ENCODE peak calls at places on chromosomes 4 and X, in seven cellular contexts. N is activated CD4-positive, alpha-beta T cell treated with anti-CD3 and anti-CD28 coated beads, Interleukin-2, amount 50 U/mL, for 1 hour; T is stimulated activated CD8-positive, alpha-beta memory T cell treated with anti-CD3 and anti-CD28 coated beads, Interleukin-7, amount 100 ng/mL, for 48 hours; F is DMS153; K is CD8-positive, alpha-beta T cell; V is ELF-1; W is lung microvascular endothelial cell. P is an unnamed sample.

GRCh38 chr4:108492816-108493595 is 127.4 kb upstream of the RPL34 start:
- DNase-seq in V (peak; percentile 79), K (peak; percentile 15), T (no peak), N (peak; percentile 24), F (no peak), W (peak; percentile 8), P (no peak)

GRCh38 chr4:5710962-5711478 is at the start of gene EVC:
- DNase-seq in W (peak; percentile 67), K (no peak), V (peak; percentile 78), F (no peak), N (peak; percentile 6), T (no peak), P (peak; percentile 85)

GRCh38 chrX:39063702-39064101 is 262.4 kb downstream of the MID1IP1 start:
- DNase-seq in T (no peak), F (no peak), W (no peak), K (no peak), N (no peak), V (no peak), P (no peak)

GRCh38 chr4:97116511-97116910 is 1026.8 kb downstream of the STPG2 start:
- DNase-seq in T (no peak), F (no peak), W (no peak), N (no peak), V (no peak), K (no peak), P (no peak)

GRCh38 chr4:39785031-39785430 is 87.1 kb downstream of the UBE2K start:
- DNase-seq in W (no peak), F (no peak), N (no peak), V (no peak), K (no peak), T (no peak), P (no peak)

GRCh38 chr4:40269133-40269532 is 66.0 kb upstream of the CHRNA9 start:
- DNase-seq in N (no peak), W (no peak), K (no peak), V (no peak), F (no peak), T (no peak), P (no peak)

GRCh38 chr4:172515266-172515879 is 653.2 kb upstream of the GALNT7 start:
- DNase-seq in K (no peak), N (no peak), T (no peak), V (peak; percentile 31), W (no peak), F (no peak), P (no peak)

GRCh38 chrX:103624111-103624510 is 4.7 kb upstream of the TCEAL1 start:
- DNase-seq in N (no peak), W (no peak), V (peak; percentile 32), T (no peak), K (no peak), F (no peak), P (no peak)

GRCh38 chr4:37839426-37839825 is 12.9 kb downstream of the PGM2 start:
- DNase-seq in N (no peak), V (no peak), K (no peak), W (peak; percentile 44), T (no peak), F (no peak), P (no peak)

GRCh38 chr4:7721984-7722551 is 217.6 kb downstream of the AFAP1 start:
- DNase-seq in F (no peak), K (no peak), V (no peak), N (no peak), T (no peak), W (peak; percentile 67), P (no peak)

GRCh38 chrX:53000447-53001208 is 42.3 kb upstream of the FAM156A start:
- DNase-seq in F (no peak), V (peak; percentile 44), T (no peak), K (no peak), N (no peak), W (no peak), P (peak; percentile 46)

GRCh38 chr4:60744767-60745166 is 455.4 kb upstream of the ADGRL3 start:
- DNase-seq in K (no peak), N (no peak), T (no peak), W (no peak), F (no peak), V (no peak), P (no peak)

GRCh38 chr4:119124314-119124713 is 11.3 kb upstream of the MYOZ2 start:
- DNase-seq in W (peak; percentile 69), F (no peak), V (no peak), N (no peak), T (no peak), K (no peak), P (no peak)

GRCh38 chrX:7073336-7073735 is 74.2 kb upstream of the STS start:
- DNase-seq in V (no peak), N (no peak), K (no peak), F (no peak), T (no peak), W (no peak), P (no peak)

GRCh38 chrX:10055430-10055829 is 88.3 kb downstream of the CLDN34 start:
- DNase-seq in K (no peak), W (no peak), T (no peak), F (no peak), N (no peak), V (no peak), P (no peak)

GRCh38 chr4:44679060-44679459 is 840 bp downstream of the GUF1 start:
- DNase-seq in K (no peak), N (no peak), W (no peak), F (no peak), V (no peak), T (no peak), P (no peak)

GRCh38 chr4:140071806-140072205 is 82.2 kb downstream of the MAML3 start:
- DNase-seq in F (no peak), K (peak; percentile 61), T (no peak), V (no peak), W (no peak), N (peak; percentile 45), P (no peak)

GRCh38 chrX:134626434-134626833 is 31.8 kb downstream of the PLAC1 start:
- DNase-seq in V (no peak), K (no peak), T (no peak), N (no peak), F (no peak), W (no peak), P (no peak)

GRCh38 chrX:33211356-33212254 is at the start of gene DMD:
- DNase-seq in V (peak; percentile 52), T (no peak), F (no peak), W (peak; percentile 63), K (no peak), N (no peak), P (peak; percentile 75)

GRCh38 chrX:68365356-68365755 is 67.9 kb downstream of the OPHN1 start:
- DNase-seq in N (no peak), T (no peak), K (no peak), W (no peak), F (no peak), V (no peak), P (no peak)

GRCh38 chr4:99652596-99653436 is 4.8 kb downstream of the C4orf54 start:
- DNase-seq in V (no peak), T (no peak), K (no peak), N (no peak), F (peak; percentile 58), W (no peak), P (no peak)

GRCh38 chr4:145984563-145984962 is 45.9 kb upstream of the ZNF827 start:
- DNase-seq in V (no peak), K (no peak), W (no peak), T (no peak), F (peak; percentile 39), N (no peak), P (no peak)

GRCh38 chrX:153662266-153662665 is 11.3 kb downstream of the PNCK start:
- DNase-seq in F (peak; percentile 16), W (peak; percentile 29), V (peak; percentile 95), N (peak; percentile 63), T (no peak), K (peak; percentile 69), P (no peak)

GRCh38 chrX:38129366-38129765 is 91.3 kb downstream of the SRPX start:
- DNase-seq in W (no peak), N (no peak), F (no peak), T (no peak), V (no peak), K (no peak), P (no peak)

GRCh38 chrX:48558270-48558669 is 16.0 kb upstream of the RBM3 start:
- DNase-seq in K (no peak), W (peak; percentile 78), V (no peak), T (no peak), N (no peak), F (no peak), P (no peak)

GRCh38 chr4:6470502-6471302 is 1.7 kb downstream of the PPP2R2C start:
- DNase-seq in N (no peak), W (peak; percentile 23), V (peak; percentile 30), K (no peak), F (no peak), T (no peak), P (peak; percentile 63)

GRCh38 chr4:158581161-158581560 is 59.5 kb downstream of the RXFP1 start:
- DNase-seq in V (no peak), F (no peak), N (no peak), W (no peak), T (no peak), K (no peak), P (no peak)

GRCh38 chr4:103375278-103375677 is 177.1 kb upstream of the CENPE start:
- DNase-seq in F (no peak), T (no peak), W (peak; percentile 41), N (no peak), K (no peak), V (no peak), P (no peak)

GRCh38 chr4:7959066-7959465 is 19.4 kb upstream of the AFAP1 start:
- DNase-seq in F (no peak), K (no peak), N (no peak), T (no peak), W (no peak), V (no peak), P (no peak)

GRCh38 chrX:41822917-41823316 is 98.9 kb downstream of the GPR82 start:
- DNase-seq in K (no peak), V (peak; percentile 39), N (no peak), T (no peak), F (no peak), W (no peak), P (no peak)

GRCh38 chr4:14180983-14181601 is 553.6 kb upstream of the BOD1L1 start:
- DNase-seq in T (no peak), K (no peak), V (no peak), N (no peak), F (peak; percentile 28), W (no peak), P (no peak)